ENCODE peak calls at places on chromosomes 6 and 20, in six cellular contexts. D is GM23248, S is endodermal cell, W is mesendoderm, R is HepG2, H is fibroblast of lung. O is an unnamed sample.

GRCh38 chr20:62358171-62358719 is 8.9 kb downstream of the LAMA5 start:
- DNase-seq in D (no peak), S (no peak), W (no peak), R (no peak), H (no peak), O (peak; percentile 92)

GRCh38 chr20:2165871-2166270 is 64.2 kb downstream of the STK35 start:
- DNase-seq in D (no peak), S (no peak), W (no peak), R (no peak), H (no peak), O (no peak)

GRCh38 chr20:64176548-64177419 is 12.5 kb downstream of the MYT1 start:
- DNase-seq in D (no peak), S (peak; percentile 66), W (no peak), R (no peak), H (no peak), O (peak; percentile 43)

GRCh38 chr6:127182501-127182900 is 64.0 kb downstream of the RSPO3 start:
- DNase-seq in D (peak; percentile 73), S (no peak), W (no peak), R (no peak), H (peak; percentile 48), O (no peak)

GRCh38 chr6:136609878-136610706 is 59.9 kb upstream of the MAP7 start:
- DNase-seq in D (peak; percentile 98), S (peak; percentile 76), W (peak; percentile 87), R (peak; percentile 46), H (peak; percentile 100), O (no peak)

GRCh38 chr20:43925786-43926185 is 11.1 kb downstream of the TOX2 start:
- DNase-seq in D (peak; percentile 63), S (no peak), W (no peak), R (no peak), H (peak; percentile 66), O (no peak)

GRCh38 chr20:48879609-48880008 is 41.9 kb upstream of the ARFGEF2 start:
- DNase-seq in D (no peak), S (no peak), W (no peak), R (no peak), H (no peak), O (no peak)

GRCh38 chr6:127637830-127638229 is 60.9 kb downstream of the C6orf58 start:
- DNase-seq in D (peak; percentile 40), S (no peak), W (no peak), R (no peak), H (peak; percentile 41), O (no peak)

GRCh38 chr6:39835856-39836442 is 43.8 kb downstream of the DAAM2 start:
- DNase-seq in D (peak; percentile 49), S (no peak), W (peak; percentile 72), R (no peak), H (no peak), O (no peak)

GRCh38 chr6:110980227-110980626 is 1.6 kb upstream of the RPF2 start:
- DNase-seq in D (no peak), S (no peak), W (no peak), R (no peak), H (no peak), O (no peak)

GRCh38 chr6:19995575-19996257 is 158.5 kb downstream of the ID4 start:
- DNase-seq in D (no peak), S (peak; percentile 49), W (peak; percentile 55), R (no peak), H (no peak), O (no peak)

GRCh38 chr20:52924411-52925271 is 47.5 kb upstream of the TSHZ2 start:
- DNase-seq in D (peak; percentile 51), S (no peak), W (no peak), R (peak; percentile 97), H (no peak), O (no peak)

GRCh38 chr6:44452725-44453124 is 65.2 kb downstream of the CDC5L start:
- DNase-seq in D (peak; percentile 86), S (no peak), W (no peak), R (peak; percentile 51), H (peak; percentile 48), O (no peak)

GRCh38 chr6:36827261-36828079 is 11.8 kb downstream of the CPNE5 start:
- DNase-seq in D (peak; percentile 43), S (no peak), W (no peak), R (no peak), H (peak; percentile 64), O (peak; percentile 79)

DNA sequence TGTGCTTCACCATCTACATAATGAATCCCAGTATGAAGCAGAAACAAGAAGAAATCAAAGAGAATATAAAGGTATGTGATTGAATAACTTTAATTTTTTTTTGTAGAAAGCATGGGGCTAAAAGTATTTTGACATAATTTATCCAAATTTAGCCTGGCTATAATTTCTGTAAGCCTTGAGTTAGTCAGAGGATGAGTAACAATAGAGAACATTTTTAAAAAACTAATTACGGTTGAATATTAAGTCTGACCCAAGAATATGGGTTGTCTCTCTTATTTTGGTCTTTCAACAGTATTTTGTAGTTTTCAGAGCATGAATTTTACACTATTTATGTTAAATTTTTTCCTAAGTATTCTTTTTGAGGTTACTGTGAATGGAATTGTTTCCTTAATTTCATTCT is 2.5 kb downstream of the GMNN start:
- DNase-seq in D (peak; percentile 60), S (no peak), W (no peak), R (no peak), H (no peak), O (no peak)
- H3K9ac ChIP-seq in D (peak overlapping the region; percentile 82), S (no peak overlapping the region), W (no peak overlapping the region), R (peak overlapping the region; percentile 99), H (no peak overlapping the region), O (no peak overlapping the region)

GRCh38 chr6:963456-963855 is 270.5 kb upstream of the EXOC2 start:
- DNase-seq in D (no peak), S (no peak), W (no peak), R (no peak), H (no peak), O (no peak)

GRCh38 chr6:971981-972640 is 279.2 kb upstream of the EXOC2 start:
- DNase-seq in D (peak; percentile 55), S (no peak), W (no peak), R (no peak), H (no peak), O (no peak)

GRCh38 chr6:968791-969190 is 275.9 kb upstream of the EXOC2 start:
- DNase-seq in D (no peak), S (no peak), W (no peak), R (no peak), H (no peak), O (no peak)

DNA sequence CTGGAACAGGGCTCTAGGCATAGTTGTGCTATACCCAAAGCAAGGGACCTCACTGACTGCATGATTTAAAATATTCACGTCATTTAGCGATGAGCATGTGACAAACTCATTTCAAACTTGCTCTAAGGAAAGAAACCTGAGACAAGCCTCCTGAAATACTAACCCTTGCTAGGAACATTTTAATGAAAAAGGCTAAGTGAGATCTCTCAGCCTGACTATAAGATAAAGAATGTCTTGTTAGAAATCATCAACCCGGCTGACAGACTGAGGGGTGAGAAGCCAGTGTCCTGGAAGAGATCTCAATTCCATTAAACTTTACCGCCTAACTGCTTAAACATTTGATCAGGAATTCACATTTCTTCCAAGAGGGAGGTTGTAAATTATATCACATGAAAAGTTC is 274.7 kb upstream of the EXOC2 start:
- DNase-seq in D (no peak), S (no peak), W (no peak), R (no peak), H (no peak), O (no peak)
- H3K4me3 ChIP-seq in D (no peak overlapping the region), S (no peak overlapping the region), W (no peak overlapping the region), R (no peak overlapping the region), H (no peak overlapping the region), O (no peak overlapping the region)

DNA sequence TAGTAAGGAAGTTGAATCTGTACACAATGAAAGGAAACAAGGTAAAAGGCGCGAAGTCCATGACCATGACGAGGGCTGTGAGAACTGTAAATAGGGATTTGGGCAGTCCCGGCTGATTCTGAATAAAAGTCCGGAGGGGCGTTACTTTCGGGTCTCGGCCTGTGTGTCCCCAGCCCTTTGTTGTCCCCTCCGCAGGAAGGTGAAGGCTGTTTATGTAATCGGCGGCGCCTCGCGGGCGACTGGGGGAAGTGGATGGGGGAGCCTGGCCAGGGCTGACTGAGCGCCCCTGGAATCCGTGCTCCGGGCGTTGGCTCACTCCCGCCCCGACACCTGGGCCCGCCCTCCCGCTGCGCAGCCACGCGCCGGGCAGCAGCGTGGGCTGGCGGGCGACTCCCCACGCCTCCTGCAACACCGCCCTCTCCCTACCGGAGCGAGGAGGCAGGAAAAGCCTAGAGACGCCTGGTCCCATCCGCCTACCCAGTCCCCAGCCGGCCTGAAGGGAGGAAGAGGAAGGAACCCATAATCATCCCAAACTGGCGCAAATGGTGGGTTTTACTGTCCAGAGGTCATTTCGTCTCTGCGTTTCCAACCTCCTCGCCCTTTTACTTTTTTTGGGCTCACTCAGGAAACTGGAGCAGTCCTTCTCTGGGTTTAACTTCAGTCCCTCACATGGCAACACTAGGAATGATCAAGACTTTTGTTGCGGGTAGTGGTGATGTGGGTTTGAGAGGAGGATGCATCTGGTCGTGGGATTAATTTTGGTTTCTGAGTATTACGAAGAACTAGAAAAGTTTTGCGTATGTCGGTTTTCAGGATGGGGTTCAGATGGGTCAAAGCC is 12.1 kb downstream of the TRIM31 start:
- DNase-seq in D (peak; percentile 50), S (peak; percentile 77), W (peak; percentile 29), R (peak; percentile 92), H (no peak), O (peak; percentile 84)
- H3K9ac ChIP-seq in D (peak overlapping the region; percentile 7), S (no peak overlapping the region), W (no peak overlapping the region), R (peak overlapping the region; percentile 79), H (no peak overlapping the region), O (no peak overlapping the region)

GRCh38 chr20:51769941-51770615 is 1.9 kb upstream of the ATP9A start:
- DNase-seq in D (peak; percentile 29), S (no peak), W (no peak), R (no peak), H (no peak), O (no peak)

GRCh38 chr20:51767867-51768758 is at the start of gene ATP9A:
- DNase-seq in D (peak; percentile 64), S (peak; percentile 73), W (peak; percentile 30), R (no peak), H (peak; percentile 21), O (peak; percentile 77)

GRCh38 chr20:51767018-51767866 is 948 bp downstream of the ATP9A start:
- DNase-seq in D (peak; percentile 61), S (peak; percentile 96), W (peak; percentile 86), R (peak; percentile 83), H (peak; percentile 25), O (peak; percentile 95)

GRCh38 chr20:51772236-51772635 is 4.0 kb upstream of the ATP9A start:
- DNase-seq in D (no peak), S (no peak), W (no peak), R (no peak), H (no peak), O (no peak)

GRCh38 chr20:51768759-51769517 is 748 bp upstream of the ATP9A start:
- DNase-seq in D (peak; percentile 20), S (no peak), W (no peak), R (no peak), H (no peak), O (no peak)
- H3K4me3 ChIP-seq in D (no peak overlapping the region), S (no peak overlapping the region), W (no peak overlapping the region), R (peak overlapping the region; percentile 44), H (peak overlapping the region; percentile 44), O (peak overlapping the region; percentile 34)

DNA sequence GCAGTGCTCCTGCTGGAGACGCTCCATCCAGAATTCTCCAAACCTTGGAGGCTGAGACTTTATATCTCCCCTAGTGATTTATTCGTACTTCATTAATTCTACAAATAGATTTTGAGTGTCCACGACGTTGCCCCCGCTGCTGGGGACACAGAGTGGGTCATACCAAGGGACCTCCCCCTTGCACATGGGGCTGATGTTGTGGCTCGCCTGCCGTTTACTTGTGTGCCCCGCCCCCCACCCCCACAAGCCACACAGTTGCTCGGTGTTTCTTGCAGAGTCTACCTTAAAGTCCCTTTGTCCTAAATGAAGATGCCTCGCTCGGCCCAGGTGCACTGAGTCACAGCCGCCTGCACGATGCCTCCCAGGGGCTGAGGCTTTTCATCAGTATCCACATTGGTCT is 20.3 kb upstream of the SMOC2 start:
- DNase-seq in D (no peak), S (peak; percentile 13), W (no peak), R (no peak), H (no peak), O (no peak)
- H3K9ac ChIP-seq in D (no peak overlapping the region), S (no peak overlapping the region), W (no peak overlapping the region), R (no peak overlapping the region), H (no peak overlapping the region), O (no peak overlapping the region)

O was measured in kidney.